ENCODE peak calls at places on chromosomes 1 and 21, in four cellular contexts. Z is SK-N-SH; K is pancreas; W is CD8-positive, alpha-beta T cell. H is an unnamed sample.

GRCh38 chr1:229153955-229154548 is 116.9 kb upstream of the RAB4A start:
- DNase-seq in Z (no peak), W (no peak), K (no peak), H (no peak)

GRCh38 chr1:86825294-86825693 is 88.6 kb downstream of the SELENOF start:
- DNase-seq in K (no peak), Z (no peak), W (no peak), H (no peak)

GRCh38 chr1:54407201-54407956 is 1.2 kb upstream of the SSBP3 start:
- DNase-seq in K (no peak), Z (peak), W (peak), H (no peak)

GRCh38 chr1:12438349-12438924 is 179.6 kb downstream of the DHRS3 start:
- DNase-seq in K (no peak), Z (no peak), W (peak), H (no peak)

GRCh38 chr1:19319196-19319595 is 7.1 kb downstream of the SLC66A1 start:
- DNase-seq in Z (no peak), K (no peak), W (no peak), H (no peak)

GRCh38 chr1:160046494-160047115 is 14.8 kb upstream of the PIGM start:
- DNase-seq in Z (peak), K (peak), W (peak), H (peak)

GRCh38 chr21:35328856-35329455 is 279.9 kb upstream of the RUNX1 start:
- DNase-seq in Z (no peak), K (no peak), W (no peak), H (no peak)

GRCh38 chr1:179586107-179586823 is 5.4 kb upstream of the TDRD5 start:
- DNase-seq in Z (peak), K (peak), W (no peak), H (peak)

GRCh38 chr1:52659851-52660596 is 27.1 kb downstream of the SHISAL2A start:
- DNase-seq in W (no peak), Z (no peak), K (no peak), H (no peak)

GRCh38 chr1:38300616-38301015 is 254.0 kb upstream of the POU3F1 start:
- DNase-seq in W (no peak), Z (no peak), K (no peak), H (no peak)
- H3K27ac ChIP-seq in W (no peak), Z (no peak), K (no peak), H (no peak)

DNA sequence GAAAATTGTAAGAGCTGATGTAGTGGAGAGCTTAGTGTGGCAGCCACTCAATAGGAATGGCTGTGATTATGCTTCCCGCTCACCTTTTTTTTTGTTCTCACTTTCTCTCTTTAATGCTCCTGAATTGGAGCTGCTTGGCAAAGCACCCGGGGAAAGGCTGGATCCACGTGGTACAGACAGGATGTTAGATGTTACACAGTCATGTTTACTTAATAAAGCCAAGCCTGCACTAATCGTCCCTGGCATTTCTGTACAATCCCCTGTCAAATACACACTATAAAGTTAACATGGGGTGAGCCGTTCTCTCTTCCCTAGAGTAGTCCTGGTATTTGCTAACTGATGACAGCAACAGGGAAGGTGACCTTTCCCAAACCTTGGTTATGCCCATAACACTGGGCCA is 187.8 kb downstream of the ZSCAN20 start:
- DNase-seq in W (no peak), Z (no peak), K (no peak), H (no peak)
- H3K27ac ChIP-seq in W (no peak), Z (no peak), K (no peak), H (no peak)

GRCh38 chr1:93810316-93810715 is 68.7 kb downstream of the DNTTIP2 start:
- DNase-seq in Z (no peak), W (no peak), K (no peak), H (no peak)
- H3K27ac ChIP-seq in Z (no peak), W (no peak), K (no peak), H (no peak)

GRCh38 chr1:62271137-62271536 is 48.1 kb downstream of the KANK4 start:
- DNase-seq in K (no peak), W (no peak), Z (peak), H (no peak)
- H3K27ac ChIP-seq in K (no peak), W (no peak), Z (peak), H (no peak)

GRCh38 chr1:221824909-221825308 is 83.0 kb upstream of the DUSP10 start:
- DNase-seq in K (no peak), Z (no peak), W (no peak), H (no peak)

GRCh38 chr1:221827307-221827642 is 85.4 kb upstream of the DUSP10 start:
- DNase-seq in Z (no peak), W (no peak), K (no peak), H (no peak)

GRCh38 chr1:221832151-221832550 is 90.3 kb upstream of the DUSP10 start:
- DNase-seq in K (no peak), W (no peak), Z (no peak), H (no peak)

GRCh38 chr1:221832617-221833016 is 90.7 kb upstream of the DUSP10 start:
- DNase-seq in Z (peak), K (no peak), W (no peak), H (no peak)

DNA sequence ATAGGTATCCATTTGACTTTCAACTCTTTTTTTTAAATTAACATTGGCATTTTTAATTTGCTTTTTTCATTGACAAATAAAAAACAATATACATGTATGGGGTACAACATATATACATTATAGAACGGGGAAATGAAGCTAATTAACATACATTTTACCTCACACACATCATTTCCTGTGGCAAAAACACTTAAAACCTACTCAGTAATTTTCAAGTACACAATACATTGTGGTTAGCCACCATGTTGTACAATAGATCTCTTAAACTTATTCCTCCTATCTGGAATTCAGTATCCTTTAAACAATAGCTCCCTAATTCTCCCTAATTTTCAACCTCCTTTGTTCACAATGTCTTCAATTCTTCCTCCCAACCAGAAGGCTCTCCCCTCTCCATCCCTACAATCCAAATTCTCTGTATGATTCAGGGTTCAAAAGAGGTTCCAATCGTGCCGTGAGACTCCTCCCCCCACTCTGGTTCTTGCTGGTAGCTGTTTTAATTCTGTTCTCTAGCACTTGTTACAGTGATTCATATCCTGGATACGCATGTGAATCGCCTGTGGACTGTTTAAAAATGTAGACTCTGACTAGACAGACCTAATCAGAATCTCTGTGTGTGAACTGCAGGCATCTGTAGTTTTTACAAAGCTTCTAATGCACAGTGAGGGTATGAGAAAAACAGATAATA is 87.6 kb upstream of the DUSP10 start:
- DNase-seq in K (no peak), Z (no peak), W (no peak), H (no peak)
- H3K27ac ChIP-seq in K (no peak), Z (peak), W (peak), H (no peak)

GRCh38 chr1:93221913-93222312 is 41.4 kb downstream of the CCDC18 start:
- DNase-seq in K (no peak), W (no peak), Z (no peak), H (no peak)
- H3K27ac ChIP-seq in K (no peak), W (no peak), Z (peak), H (no peak)

GRCh38 chr1:36206323-36206858 is 17.9 kb upstream of the THRAP3 start:
- DNase-seq in W (no peak), Z (no peak), K (peak), H (no peak)
- H3K27ac ChIP-seq in W (no peak), Z (no peak), K (no peak), H (no peak)

H was measured in substantia nigra.